ENCODE peak calls at places on chromosome 7, in eight cellular contexts. O, R, N, A, P, M, W and L are unnamed samples.

GRCh38 chr7:133545613-133546012 is 292.7 kb downstream of the EXOC4 start:
- DNase-seq in A (peak), W (no peak), P (no peak), M (no peak), R (no peak), N (no peak), O (no peak), L (no peak)

GRCh38 chr7:9307131-9307530 is 873.7 kb downstream of the NXPH1 start:
- DNase-seq in O (no peak), A (peak), P (no peak), R (no peak), N (no peak), M (no peak), W (no peak), L (no peak)

GRCh38 chr7:27174077-27175004 is at the start of gene HOXA10:
- DNase-seq in W (no peak), P (no peak), O (no peak), M (no peak), A (no peak), N (peak), R (no peak), L (no peak)

GRCh38 chr7:128137096-128137655 is 103.9 kb upstream of the LEP start:
- DNase-seq in N (no peak), R (peak), W (no peak), A (peak), P (no peak), O (no peak), M (no peak), L (no peak)

GRCh38 chr7:94655884-94656657 is at the start of gene SGCE:
- DNase-seq in O (peak), M (peak), W (peak), R (peak), P (peak), A (peak), N (peak), L (peak)

GRCh38 chr7:44626620-44627019 is 20.2 kb downstream of the OGDH start:
- DNase-seq in P (no peak), R (no peak), W (no peak), A (no peak), M (no peak), N (no peak), O (no peak), L (no peak)

GRCh38 chr7:47392241-47392759 is 189.6 kb downstream of the TNS3 start:
- DNase-seq in A (peak), R (peak), W (no peak), P (no peak), M (no peak), N (no peak), O (no peak), L (no peak)

GRCh38 chr7:72187179-72187578 is 225.0 kb downstream of the CALN1 start:
- DNase-seq in N (no peak), R (no peak), A (no peak), O (peak), P (no peak), W (no peak), M (no peak), L (no peak)

GRCh38 chr7:82044497-82045080 is 274.7 kb upstream of the HGF start:
- DNase-seq in O (no peak), A (peak), N (peak), M (peak), W (no peak), P (peak), R (peak), L (no peak)

GRCh38 chr7:34320926-34321609 is 336.9 kb upstream of the NPSR1 start:
- DNase-seq in M (peak), P (peak), O (peak), N (peak), R (peak), W (peak), A (peak), L (peak)

GRCh38 chr7:121395494-121395960 is 581 bp downstream of the FAM3C start:
- DNase-seq in O (no peak), M (no peak), N (no peak), R (no peak), W (peak), A (peak), P (no peak), L (no peak)

GRCh38 chr7:2203551-2204300 is 29.0 kb downstream of the MAD1L1 start:
- DNase-seq in W (no peak), M (no peak), N (no peak), R (no peak), A (peak), P (no peak), O (no peak), L (no peak)

GRCh38 chr7:151046603-151047573 is 1.4 kb upstream of the ASIC3 start:
- DNase-seq in O (no peak), N (no peak), A (no peak), W (no peak), M (no peak), R (no peak), P (no peak), L (no peak)

GRCh38 chr7:113664867-113665266 is 253.9 kb downstream of the PPP1R3A start:
- DNase-seq in W (no peak), A (peak), R (no peak), N (no peak), M (no peak), P (no peak), O (no peak), L (no peak)

GRCh38 chr7:48760528-48761265 is 163.7 kb upstream of the CDC14C start:
- DNase-seq in A (peak), P (no peak), M (no peak), O (no peak), W (no peak), N (no peak), R (no peak), L (no peak)

GRCh38 chr7:131619336-131620305 is 63.2 kb upstream of the PODXL start:
- DNase-seq in R (no peak), P (no peak), O (no peak), N (no peak), M (no peak), W (no peak), A (no peak), L (no peak)

GRCh38 chr7:132053871-132054270 is 497.4 kb upstream of the PODXL start:
- DNase-seq in N (no peak), W (no peak), P (no peak), A (no peak), M (no peak), O (peak), R (no peak), L (no peak)

GRCh38 chr7:90594791-90595317 is 1.3 kb upstream of the CDK14 start:
- DNase-seq in N (no peak), M (no peak), R (peak), P (no peak), W (no peak), O (no peak), A (peak), L (no peak)

GRCh38 chr7:25820432-25821040 is 331.5 kb upstream of the NFE2L3 start:
- DNase-seq in A (peak), O (no peak), W (no peak), N (no peak), R (no peak), M (no peak), P (no peak), L (no peak)

GRCh38 chr7:30521532-30521931 is 16.9 kb upstream of the GGCT start:
- DNase-seq in O (no peak), P (no peak), W (no peak), A (peak), N (no peak), M (no peak), R (peak), L (no peak)

GRCh38 chr7:96629884-96630283 is 79.8 kb downstream of the SEM1 start:
- DNase-seq in A (no peak), N (no peak), P (peak), O (no peak), W (no peak), M (no peak), R (no peak), L (no peak)

GRCh38 chr7:45446195-45446944 is 127.8 kb upstream of the ADCY1 start:
- DNase-seq in P (no peak), O (no peak), R (no peak), A (peak), W (no peak), N (no peak), M (no peak), L (no peak)

GRCh38 chr7:404782-405488 is 114.7 kb downstream of the PDGFA start:
- DNase-seq in A (no peak), R (no peak), O (peak), W (no peak), M (no peak), N (no peak), P (no peak), L (no peak)

GRCh38 chr7:35384761-35385700 is 131.1 kb upstream of the TBX20 start:
- DNase-seq in W (no peak), R (peak), O (no peak), M (no peak), P (no peak), A (no peak), N (no peak), L (no peak)

GRCh38 chr7:6160191-6160623 is 112.2 kb downstream of the CYTH3 start:
- DNase-seq in P (no peak), O (peak), W (no peak), M (peak), N (no peak), A (peak), R (peak), L (no peak)

GRCh38 chr7:421056-421991 is 98.3 kb downstream of the PDGFA start:
- DNase-seq in A (no peak), P (no peak), N (no peak), O (no peak), M (no peak), W (no peak), R (no peak), L (no peak)

GRCh38 chr7:75596727-75597614 is 104.9 kb downstream of the SPDYE5 start:
- DNase-seq in P (no peak), R (no peak), O (no peak), W (no peak), A (peak), N (no peak), M (no peak), L (no peak)

GRCh38 chr7:29968683-29969457 is 20.7 kb downstream of the SCRN1 start:
- DNase-seq in M (no peak), A (peak), R (no peak), W (no peak), O (no peak), N (no peak), P (no peak), L (no peak)

GRCh38 chr7:156772725-156773124 is 120.3 kb downstream of the LMBR1 start:
- DNase-seq in A (no peak), O (no peak), W (no peak), R (no peak), M (no peak), P (no peak), N (no peak), L (no peak)

GRCh38 chr7:157846281-157846680 is 509.5 kb downstream of the DNAJB6 start:
- DNase-seq in W (no peak), R (no peak), N (no peak), P (no peak), M (no peak), O (no peak), A (no peak), L (no peak)

GRCh38 chr7:4010206-4010605 is 671.9 kb upstream of the FOXK1 start:
- DNase-seq in O (no peak), P (no peak), R (no peak), M (no peak), A (no peak), N (no peak), W (no peak), L (no peak)

GRCh38 chr7:127598318-127598717 is 4.8 kb downstream of the FSCN3 start:
- DNase-seq in A (no peak), N (no peak), R (no peak), O (no peak), W (no peak), M (no peak), P (no peak), L (no peak)

GRCh38 chr7:133099887-133100286 is 18.0 kb upstream of the CHCHD3 start:
- DNase-seq in P (no peak), W (no peak), R (no peak), M (no peak), O (no peak), A (no peak), N (no peak), L (no peak)

GRCh38 chr7:151081170-151082101 is 827 bp upstream of the FASTK start:
- DNase-seq in R (no peak), M (no peak), N (no peak), P (no peak), A (no peak), O (no peak), W (no peak), L (no peak)

GRCh38 chr7:22730921-22731654 is 4.1 kb downstream of the IL6 start:
- DNase-seq in R (no peak), O (no peak), W (no peak), N (no peak), P (no peak), A (peak), M (no peak), L (no peak)

GRCh38 chr7:38185395-38185920 is 7.4 kb downstream of the STARD3NL start:
- DNase-seq in M (no peak), W (no peak), O (no peak), N (no peak), R (no peak), P (no peak), A (no peak), L (no peak)

GRCh38 chr7:131607291-131608111 is 51.1 kb upstream of the PODXL start:
- DNase-seq in M (peak), R (no peak), P (no peak), O (no peak), A (no peak), W (no peak), N (no peak), L (no peak)